ENCODE peak calls at places on chromosomes 12 and 14, in six cellular contexts. T is PC-3, C is K562, A is endothelial cell of umbilical vein, W is suprapubic skin, L is lower lobe of right lung. F is an unnamed sample. For H3K27me3, the result is how much of the 10 kb centered on the place peaks cover.

GRCh38 chr12:123141615-123142517 is 9.0 kb downstream of the PITPNM2 start:
- DNase-seq in T (peak), A (peak), W (peak), L (no peak), C (peak), F (peak)

GRCh38 chr12:132277374-132277801 is 52.0 kb downstream of the GALNT9 start:
- DNase-seq in T (no peak), W (no peak), L (peak), C (no peak), A (no peak), F (no peak)

GRCh38 chr14:32332415-32333116 is 3.5 kb downstream of the AKAP6 start:
- DNase-seq in A (no peak), L (no peak), T (peak), W (no peak), C (no peak), F (no peak)

GRCh38 chr14:57060276-57060956 is 208.3 kb downstream of the EXOC5 start:
- DNase-seq in W (no peak), C (peak), A (no peak), T (peak), L (no peak), F (no peak)

GRCh38 chr14:64266206-64266605 is 28.0 kb downstream of the ESR2 start:
- DNase-seq in L (no peak), A (peak), C (peak), W (no peak), T (peak), F (no peak)

GRCh38 chr14:55802986-55803431 is 223.0 kb downstream of the KTN1 start:
- DNase-seq in L (no peak), W (no peak), T (peak), A (peak), C (peak), F (no peak)

GRCh38 chr14:54194501-54194900 is 202.3 kb upstream of the CDKN3 start:
- DNase-seq in W (no peak), L (no peak), T (no peak), A (peak), C (no peak), F (no peak)

GRCh38 chr14:52286659-52287649 is 19.5 kb downstream of the PTGDR start:
- DNase-seq in T (no peak), A (no peak), L (no peak), C (no peak), W (no peak), F (no peak)

GRCh38 chr12:66188584-66189475 is at the start of gene IRAK3:
- DNase-seq in C (no peak), A (peak), T (no peak), W (peak), L (peak), F (peak)

GRCh38 chr14:30180219-30180618 is 252.6 kb upstream of the PRKD1 start:
- DNase-seq in T (no peak), A (no peak), C (no peak), W (no peak), L (no peak), F (no peak)

GRCh38 chr14:61416587-61416986 is 95.2 kb downstream of the PRKCH start:
- DNase-seq in T (no peak), C (no peak), A (peak), W (no peak), L (no peak), F (no peak)

GRCh38 chr14:24382103-24382377 is 14.1 kb downstream of the NFATC4 start:
- DNase-seq in C (no peak), W (no peak), T (no peak), L (no peak), A (no peak), F (no peak)

GRCh38 chr14:29806124-29806517 is 121.5 kb downstream of the PRKD1 start:
- DNase-seq in L (no peak), A (no peak), T (no peak), C (no peak), W (no peak), F (no peak)

GRCh38 chr14:71142375-71143038 is 235.2 kb downstream of the PCNX1 start:
- DNase-seq in C (no peak), T (peak), W (peak), A (peak), L (no peak), F (no peak)

GRCh38 chr12:68370006-68370590 is 37.9 kb upstream of the MDM1 start:
- DNase-seq in W (no peak), C (peak), L (no peak), A (no peak), T (peak), F (no peak)

GRCh38 chr12:120290541-120291312 is 976 bp downstream of the RNU4-2 start:
- DNase-seq in L (peak), T (no peak), C (no peak), W (no peak), A (peak), F (peak)

GRCh38 chr14:104680806-104681688 is 8.4 kb upstream of the INF2 start:
- DNase-seq in W (no peak), T (peak), A (peak), C (no peak), L (peak), F (peak)

GRCh38 chr14:79278798-79279644 is 932.3 kb downstream of the DIO2 start:
- DNase-seq in T (peak), L (peak), W (no peak), C (peak), A (peak), F (peak)

GRCh38 chr14:75141062-75141461 is 14.2 kb upstream of the NEK9 start:
- DNase-seq in T (no peak), A (no peak), C (no peak), W (no peak), L (no peak), F (no peak)

GRCh38 chr14:88791629-88792571 is 853 bp downstream of the EML5 start:
- DNase-seq in A (no peak), C (peak), L (peak), W (no peak), T (no peak), F (peak)

GRCh38 chr14:96092936-96093335 is 53.8 kb downstream of the C14orf132 start:
- DNase-seq in C (no peak), L (no peak), T (peak), W (no peak), A (no peak), F (no peak)

GRCh38 chr12:13007496-13008233 is 7.6 kb upstream of the HEBP1 start:
- DNase-seq in C (no peak), W (no peak), L (no peak), T (no peak), A (no peak), F (no peak)

GRCh38 chr12:126784328-126784921 is 1482.5 kb upstream of the TMEM132C start:
- DNase-seq in T (peak), A (no peak), W (no peak), L (no peak), C (peak), F (peak)

DNA sequence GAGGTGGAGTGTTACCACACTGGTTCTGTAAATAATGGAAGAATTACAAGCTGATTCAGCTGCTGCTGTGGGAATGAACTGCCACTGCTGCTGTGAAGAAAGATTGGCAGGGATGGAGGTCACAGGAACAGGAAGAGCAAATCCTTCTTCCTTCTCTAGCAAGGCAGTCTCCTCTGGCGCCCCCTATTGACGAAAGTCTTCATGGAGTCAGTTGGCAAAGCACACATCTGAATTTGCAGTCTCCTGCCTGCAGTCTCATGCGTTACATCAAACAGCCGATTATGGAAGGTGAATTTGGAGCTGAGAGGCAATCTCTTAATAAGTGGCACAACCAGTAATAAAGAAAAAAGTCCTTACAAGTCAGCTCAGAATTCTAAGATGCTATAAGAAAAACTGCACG is 106.0 kb upstream of the TMTC1 start:
- DNase-seq in A (peak), T (peak), L (no peak), C (peak), W (no peak), F (peak)
- TF ChIP-seq CTCF in A (peak), T (peak), L (peak), C (peak), W (no peak), F (peak)

DNA sequence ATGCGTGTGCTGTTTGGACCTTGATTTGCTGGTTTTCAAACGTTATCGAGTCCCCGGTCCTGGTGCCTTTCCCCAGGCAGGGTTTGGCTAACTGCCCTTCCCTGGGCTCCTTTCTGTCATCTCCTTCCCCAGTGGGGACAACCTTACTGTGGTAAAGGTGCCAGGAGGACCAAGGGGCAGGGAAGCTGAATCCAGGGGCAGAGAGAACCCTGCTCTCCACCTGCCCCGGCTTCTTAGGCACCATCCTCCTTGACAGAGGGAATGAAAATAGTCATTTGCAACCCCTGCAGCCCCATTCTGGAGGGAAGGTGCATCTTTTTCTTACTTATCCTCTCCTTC is 5.0 kb downstream of the CEBPE start:
- DNase-seq in W (no peak), C (no peak), L (no peak), A (no peak), T (no peak), F (no peak)
- H3K4me3 ChIP-seq in W (no peak), C (no peak), L (no peak), A (no peak), T (no peak), F (no peak)

GRCh38 chr12:54051081-54051912 is 2.3 kb upstream of the HOXC4 start:
- DNase-seq in C (no peak), T (no peak), W (no peak), L (no peak), A (no peak), F (no peak)
- H3K27me3 ChIP-seq in C (half or more), T (under half), W (under half), L (half or more), A (half or more), F (under half)

GRCh38 chr14:74105381-74105780 is 20.6 kb downstream of the LIN52 start:
- DNase-seq in W (no peak), A (no peak), C (no peak), L (no peak), T (no peak), F (no peak)
- TF ChIP-seq CTCF in W (no peak), A (no peak), C (no peak), L (no peak), T (no peak), F (no peak)

GRCh38 chr14:103527408-103528157 is 1.4 kb upstream of the TRMT61A start:
- DNase-seq in T (no peak), L (no peak), A (no peak), W (no peak), C (no peak), F (no peak)
- H3K4me3 ChIP-seq in T (no peak), L (peak), A (no peak), W (peak), C (peak), F (peak)

GRCh38 chr12:2411011-2411410 is 358.2 kb downstream of the CACNA1C start:
- DNase-seq in A (no peak), C (no peak), W (no peak), T (no peak), L (no peak), F (no peak)

GRCh38 chr12:2411586-2412304 is 359.0 kb downstream of the CACNA1C start:
- DNase-seq in T (no peak), A (no peak), C (no peak), L (no peak), W (no peak), F (peak)

GRCh38 chr12:2413999-2414792 is 361.4 kb downstream of the CACNA1C start:
- DNase-seq in A (no peak), T (no peak), W (no peak), L (no peak), C (no peak), F (no peak)

GRCh38 chr12:2410490-2410889 is 357.7 kb downstream of the CACNA1C start:
- DNase-seq in A (no peak), C (no peak), T (no peak), W (no peak), L (no peak), F (no peak)

DNA sequence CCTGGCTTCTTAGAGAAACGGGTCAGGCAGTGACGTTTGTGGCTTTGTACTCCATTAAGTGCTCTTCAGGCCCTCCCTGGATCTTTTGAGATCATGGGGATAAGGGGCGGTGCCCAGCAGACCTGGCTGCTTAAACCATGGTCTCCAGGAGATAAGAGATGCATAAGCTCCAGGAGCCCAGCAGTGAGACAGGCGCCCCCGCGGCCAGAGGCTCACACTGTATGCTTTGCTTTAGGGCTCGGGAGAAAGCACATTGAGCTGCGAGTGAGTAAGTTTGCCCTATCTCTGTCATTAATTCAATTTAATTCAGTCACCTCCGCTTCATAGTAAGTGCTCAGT is 359.5 kb downstream of the CACNA1C start:
- DNase-seq in A (no peak), T (no peak), C (peak), L (no peak), W (no peak), F (peak)
- H3K27me3 ChIP-seq in A (under half), T (half or more), C (under half), L (under half), W (under half), F (under half)

DNA sequence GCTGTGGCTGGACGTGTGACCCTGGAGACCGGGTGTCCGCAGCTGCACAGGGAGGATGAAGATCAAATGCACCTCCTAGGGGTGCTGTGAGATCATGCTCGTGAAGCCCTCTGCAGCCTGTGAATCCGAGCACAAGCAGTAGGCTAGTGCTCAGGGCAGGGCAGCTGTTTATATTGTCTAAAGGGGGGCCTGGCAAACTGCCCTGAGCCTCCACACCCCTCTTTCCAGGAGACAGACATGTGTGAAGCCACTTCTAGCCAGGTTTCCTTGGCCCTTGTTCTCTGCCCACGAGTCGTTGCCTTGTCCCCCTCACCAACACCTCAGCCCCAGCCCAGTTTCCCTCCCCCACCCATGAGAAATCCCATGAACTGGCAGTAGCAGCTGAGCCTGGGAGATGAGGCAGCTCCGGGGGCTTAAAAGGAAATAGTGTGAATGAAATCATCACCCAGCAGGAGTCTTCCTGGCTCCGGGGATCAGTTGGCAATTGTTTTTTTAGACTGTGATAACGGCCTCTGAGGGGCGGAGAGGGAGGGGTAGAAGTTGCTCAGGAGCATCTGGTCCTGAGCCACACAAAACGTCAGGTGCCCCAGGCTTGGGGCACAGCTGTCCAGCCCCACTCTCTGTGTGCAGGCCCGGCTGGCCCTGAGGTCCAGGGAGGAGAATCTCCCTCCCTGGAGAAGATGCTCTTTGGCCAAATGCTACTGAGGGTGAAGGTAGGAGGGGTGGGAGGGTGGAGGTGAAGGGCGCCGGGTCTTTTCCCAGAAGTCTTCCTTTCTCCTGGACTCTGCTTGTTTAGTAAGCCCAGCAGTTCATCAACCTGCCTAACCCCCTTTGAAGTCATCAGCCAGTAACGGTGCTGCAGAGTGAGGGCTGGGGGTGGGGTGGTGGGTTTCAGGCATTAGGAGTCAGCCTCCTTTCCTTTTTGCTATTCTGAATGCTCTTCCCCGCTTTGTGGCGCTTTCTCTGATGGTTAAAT is 4.0 kb downstream of the FGF6 start:
- DNase-seq in A (no peak), L (no peak), T (no peak), W (peak), C (no peak), F (peak)
- TF ChIP-seq CTCF in A (no peak), L (no peak), T (no peak), W (no peak), C (no peak), F (no peak)